ENCODE peak calls at places on chromosomes 12 and 14, in nine cellular contexts. N is iris pigment epithelial cell; K is CD4-positive, alpha-beta memory T cell; D is natural killer cell; U is activated T-helper 1 cell treated with Interleukin-2 at 50 U/mL for 16 hours; V is prostate gland; J is GOT3; H is NCI-H526; I is NCI-H524. O is an unnamed sample.

GRCh38 chr12:97048421-97049035 is 141.5 kb downstream of the NEDD1 start:
- DNase-seq in V (no peak), D (no peak), K (no peak), I (no peak), J (no peak), H (no peak), N (no peak), U (no peak), O (no peak)

GRCh38 chr12:58313091-58313855 is 371.9 kb downstream of the ATP23 start:
- DNase-seq in K (no peak), I (no peak), D (no peak), N (peak; percentile 89), V (no peak), H (no peak), J (no peak), U (no peak), O (no peak)

GRCh38 chr12:48542300-48542928 is 17.0 kb downstream of the OR8S1 start:
- DNase-seq in I (peak; percentile 31), H (peak; percentile 39), K (peak; percentile 14), U (no peak), D (no peak), N (peak; percentile 18), V (no peak), J (no peak), O (peak; percentile 10)

GRCh38 chr14:52987514-52987913 is 36.7 kb upstream of the FERMT2 start:
- DNase-seq in N (no peak), V (no peak), K (no peak), U (no peak), I (peak; percentile 78), D (no peak), J (no peak), H (no peak), O (no peak)

GRCh38 chr12:48349471-48349870 is 1.2 kb downstream of the ZNF641 start:
- DNase-seq in V (no peak), N (no peak), J (no peak), K (no peak), D (no peak), H (no peak), I (no peak), U (no peak), O (no peak)

GRCh38 chr14:60630129-60630528 is 19.1 kb downstream of the SIX1 start:
- DNase-seq in N (no peak), U (no peak), I (no peak), D (no peak), H (no peak), K (no peak), J (no peak), V (no peak), O (peak; percentile 56)

GRCh38 chr12:131830335-131831020 is 2.3 kb downstream of the MMP17 start:
- DNase-seq in K (peak; percentile 33), I (peak; percentile 61), J (peak; percentile 54), U (no peak), H (peak; percentile 96), D (no peak), N (peak; percentile 88), V (peak; percentile 57), O (no peak)

GRCh38 chr14:74562515-74563232 is 49.4 kb downstream of the LTBP2 start:
- DNase-seq in V (peak; percentile 51), I (no peak), U (no peak), N (peak; percentile 46), H (no peak), D (no peak), K (no peak), J (no peak), O (no peak)

GRCh38 chr14:103533999-103534575 is 5.1 kb downstream of the TRMT61A start:
- DNase-seq in N (no peak), V (no peak), I (no peak), J (no peak), K (no peak), D (no peak), H (no peak), U (no peak), O (no peak)

GRCh38 chr12:131943389-131943788 is 6.4 kb upstream of the EP400 start:
- DNase-seq in H (no peak), J (no peak), K (no peak), V (no peak), D (no peak), I (no peak), U (no peak), N (no peak), O (no peak)

GRCh38 chr14:52950410-52950897 is 396 bp downstream of the FERMT2 start:
- DNase-seq in I (peak; percentile 76), K (no peak), N (peak; percentile 45), D (no peak), H (peak; percentile 80), J (no peak), V (peak; percentile 62), U (no peak), O (no peak)

GRCh38 chr14:49895480-49895879 is 2.6 kb downstream of the ARF6 start:
- DNase-seq in I (peak; percentile 49), V (no peak), K (no peak), H (no peak), N (peak; percentile 31), J (no peak), U (no peak), D (no peak), O (no peak)

GRCh38 chr12:28023156-28023887 is 50.8 kb upstream of the PTHLH start:
- DNase-seq in V (no peak), K (no peak), D (no peak), J (no peak), H (no peak), U (no peak), N (peak; percentile 97), I (no peak), O (no peak)

GRCh38 chr12:120905856-120906384 is 1.8 kb upstream of the SPPL3 start:
- DNase-seq in K (no peak), N (no peak), U (no peak), I (no peak), H (no peak), V (peak; percentile 55), J (no peak), D (no peak), O (no peak)

O was measured in LNCaP clone FGC.